ENCODE peak calls at places on chromosomes 6 and 20, in ten cellular contexts. N is prostate gland, E is K562, O is GM23338, D is GM12878, T is transverse colon, Q is stomach, F is GM12891, X is HL-60, G is H1. P is an unnamed sample.
A peak's percentile ranks its signal among the peaks of the same experiment; 100 is the strongest.

GRCh38 chr6:108895591-108895990 is 47.4 kb downstream of the ARMC2 start:
- DNase-seq in D (no peak), G (no peak), T (no peak), N (no peak), F (no peak), O (no peak), E (no peak), X (peak; percentile 26), Q (no peak), P (no peak)

GRCh38 chr20:57654998-57655811 is 35.0 kb upstream of the ZBP1 start:
- DNase-seq in G (peak; percentile 57), E (peak; percentile 10), D (no peak), Q (peak; percentile 15), F (no peak), T (no peak), N (peak; percentile 7), O (peak; percentile 58), X (no peak), P (no peak)

GRCh38 chr20:64234291-64234791 is 21.2 kb upstream of the PCMTD2 start:
- DNase-seq in X (no peak), Q (no peak), E (no peak), G (no peak), D (no peak), N (no peak), O (no peak), T (no peak), F (no peak), P (no peak)

GRCh38 chr6:73180076-73180717 is 45.1 kb downstream of the KHDC1L start:
- DNase-seq in N (no peak), X (no peak), F (no peak), G (no peak), O (no peak), E (no peak), D (no peak), T (no peak), Q (no peak), P (no peak)

GRCh38 chr6:15324427-15324985 is 78.6 kb downstream of the JARID2 start:
- DNase-seq in N (no peak), G (no peak), E (no peak), O (no peak), F (no peak), Q (no peak), D (no peak), T (no peak), X (no peak), P (no peak)

GRCh38 chr6:11833626-11834592 is 55.3 kb upstream of the ADTRP start:
- DNase-seq in D (peak; percentile 84), N (no peak), O (peak; percentile 45), F (no peak), Q (peak; percentile 49), X (no peak), E (peak; percentile 84), T (peak; percentile 50), G (no peak), P (no peak)

GRCh38 chr6:103047567-103047966 is 1654.1 kb downstream of the GRIK2 start:
- DNase-seq in F (no peak), G (no peak), D (no peak), T (no peak), O (peak; percentile 57), Q (no peak), N (no peak), E (no peak), X (no peak), P (no peak)

GRCh38 chr6:113464959-113465358 is 392.2 kb upstream of the MARCKS start:
- DNase-seq in X (peak; percentile 82), Q (no peak), N (no peak), D (no peak), G (no peak), E (no peak), O (no peak), F (no peak), T (no peak), P (no peak)

DNA sequence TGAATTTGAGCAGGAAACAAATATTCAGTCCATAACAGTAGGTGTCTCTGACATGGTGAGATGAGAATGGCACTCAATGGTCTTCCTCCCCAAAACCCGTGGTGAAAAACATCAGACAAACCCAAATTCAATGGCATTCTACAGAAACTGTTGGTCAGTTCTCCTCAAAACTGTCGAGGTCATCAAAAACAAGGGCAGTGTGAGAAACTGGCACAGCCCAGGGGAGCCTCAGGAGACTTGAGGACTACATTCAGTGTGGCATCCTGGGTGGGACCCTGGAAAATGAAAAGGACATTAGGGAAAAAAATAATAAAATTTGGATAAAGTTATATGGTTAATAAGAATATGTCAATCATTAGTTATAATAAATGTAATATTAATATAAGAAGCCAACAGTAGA is 40.6 kb downstream of the LBP start:
- DNase-seq in O (no peak), G (no peak), D (no peak), N (no peak), Q (no peak), F (no peak), T (no peak), X (no peak), E (no peak), P (no peak)
- TF ChIP-seq POLR2AphosphoS5 in O (no peak), G (no peak), D (no peak), N (no peak), Q (no peak), F (no peak), T (no peak), X (no peak), E (no peak), P (no peak)

GRCh38 chr6:31652925-31653724 is 664 bp upstream of the BAG6 start:
- DNase-seq in E (peak; percentile 97), D (no peak), Q (peak; percentile 89), O (peak; percentile 98), T (peak; percentile 91), G (no peak), N (peak; percentile 86), X (peak; percentile 93), F (peak; percentile 83), P (peak; percentile 95)

GRCh38 chr6:31657406-31658157 is 1.9 kb downstream of the APOM start:
- DNase-seq in G (no peak), X (no peak), T (no peak), F (no peak), O (no peak), N (no peak), Q (no peak), E (peak; percentile 66), D (no peak), P (no peak)

GRCh38 chr6:31654574-31655348 is 933 bp upstream of the APOM start:
- DNase-seq in X (no peak), F (no peak), E (no peak), T (no peak), N (no peak), Q (no peak), D (no peak), O (no peak), G (no peak), P (no peak)

GRCh38 chr6:31655349-31656237 is at the start of gene APOM:
- DNase-seq in F (no peak), Q (no peak), T (no peak), O (no peak), X (no peak), E (no peak), D (no peak), N (no peak), G (no peak), P (no peak)

DNA sequence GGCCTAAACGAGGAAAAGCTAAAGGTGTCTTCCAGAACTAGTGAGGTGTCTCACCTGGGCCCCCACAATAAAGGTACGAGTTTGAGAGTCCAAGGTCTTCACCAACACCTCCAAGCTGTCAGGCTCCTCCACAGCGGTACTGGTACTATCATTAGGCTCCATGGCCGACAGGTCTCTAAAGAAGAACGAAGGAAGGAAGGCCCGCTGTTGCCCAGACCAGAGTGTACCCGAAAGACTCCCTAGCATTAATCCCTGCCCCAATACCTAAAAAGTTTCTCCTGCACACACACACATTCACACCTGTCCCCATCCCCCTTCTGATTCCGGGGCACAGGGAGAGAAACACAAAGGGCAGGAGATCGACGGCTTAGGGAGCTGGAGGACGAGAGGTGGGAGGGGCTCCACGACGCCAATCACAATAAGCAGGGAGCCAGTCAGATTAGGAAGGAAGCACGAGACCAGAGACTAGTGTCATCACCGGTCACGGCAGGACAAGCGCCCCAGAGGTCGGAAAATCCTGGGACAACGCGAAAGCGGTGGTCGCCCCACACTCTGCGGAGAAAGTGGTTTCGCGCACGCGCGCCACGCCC is 764 bp downstream of the BAG6 start:
- DNase-seq in D (no peak), G (no peak), O (peak; percentile 90), E (peak; percentile 90), Q (no peak), N (peak; percentile 78), X (peak; percentile 70), F (no peak), T (peak; percentile 80), P (peak; percentile 91)
- TF ChIP-seq POLR2AphosphoS5 in D (no peak), G (peak; percentile 35), O (peak; percentile 12), E (no peak), Q (peak; percentile 34), N (peak; percentile 70), X (no peak), F (no peak), T (peak; percentile 39), P (peak; percentile 0)

DNA sequence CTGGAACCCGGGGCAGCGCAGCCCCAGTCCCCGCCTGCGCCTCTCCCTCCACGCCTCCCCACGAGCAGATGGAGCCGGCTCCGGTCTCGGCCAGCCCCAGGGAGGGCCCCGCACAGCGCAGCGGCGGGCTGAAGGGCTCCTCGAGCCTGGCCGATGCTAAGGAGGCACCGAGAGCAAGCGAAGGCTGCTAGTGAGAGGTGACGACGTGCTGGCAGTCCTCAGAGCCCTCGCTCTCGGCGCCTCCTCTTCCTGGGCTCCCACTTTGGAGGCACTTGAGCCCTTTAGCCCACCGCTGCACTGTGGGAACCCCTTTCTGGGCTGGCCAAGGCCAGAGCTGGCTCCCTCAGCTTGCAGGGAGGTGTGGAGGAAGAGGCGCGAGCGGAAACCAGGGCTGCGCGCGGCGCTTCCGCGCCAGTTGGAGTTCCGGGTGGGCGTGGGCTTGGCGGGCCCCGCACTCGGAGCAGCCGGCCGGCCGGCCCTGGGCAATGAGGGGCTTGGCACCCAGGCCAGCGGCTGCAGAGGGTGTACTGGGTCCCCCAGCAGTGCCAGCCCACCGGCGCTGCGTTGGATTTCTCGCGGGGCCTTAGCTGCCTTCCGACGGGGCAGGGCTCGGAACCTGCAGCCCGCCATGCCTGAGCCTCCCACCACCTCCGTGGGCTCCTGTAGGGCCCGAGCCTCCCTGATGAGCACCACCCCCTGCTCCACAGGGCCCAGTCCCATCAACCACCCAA is 2.5 kb upstream of the TMEM14C start:
- DNase-seq in O (no peak), D (no peak), X (no peak), N (no peak), G (no peak), Q (peak; percentile 36), T (peak; percentile 43), E (no peak), F (peak; percentile 37), P (peak; percentile 61)
- TF ChIP-seq POLR2AphosphoS5 in O (no peak), D (peak; percentile 46), X (peak; percentile 14), N (no peak), G (no peak), Q (peak; percentile 32), T (no peak), E (no peak), F (peak; percentile 37), P (no peak)

GRCh38 chr6:158411998-158412397 is 99.7 kb downstream of the TULP4 start:
- DNase-seq in E (no peak), D (no peak), Q (no peak), N (no peak), G (no peak), X (no peak), O (no peak), T (no peak), F (no peak), P (no peak)

GRCh38 chr6:158408013-158408412 is 95.7 kb downstream of the TULP4 start:
- DNase-seq in D (no peak), Q (no peak), F (no peak), E (no peak), X (no peak), G (no peak), T (no peak), O (no peak), N (no peak), P (no peak)

GRCh38 chr6:158408552-158409130 is 96.4 kb downstream of the TULP4 start:
- DNase-seq in O (no peak), G (no peak), X (peak; percentile 23), F (no peak), D (no peak), T (no peak), Q (no peak), N (no peak), E (peak; percentile 22), P (peak; percentile 68)

GRCh38 chr6:158410784-158411183 is 98.5 kb downstream of the TULP4 start:
- DNase-seq in F (no peak), N (no peak), D (no peak), X (no peak), G (no peak), T (no peak), E (no peak), Q (no peak), O (no peak), P (no peak)

GRCh38 chr6:158409451-158409850 is 97.2 kb downstream of the TULP4 start:
- DNase-seq in D (no peak), N (no peak), T (no peak), E (peak; percentile 60), Q (no peak), X (no peak), G (no peak), F (no peak), O (no peak), P (no peak)
- TF ChIP-seq POLR2AphosphoS5 in D (no peak), N (no peak), T (no peak), E (peak; percentile 74), Q (peak; percentile 37), X (peak; percentile 58), G (no peak), F (no peak), O (no peak), P (no peak)

P was measured in sigmoid colon.